ENCODE peak calls at places on chromosomes 13 and 19, in six cellular contexts. One of them, this sample, is unnamed.

GRCh38 chr19:39997595-39998216 is 846 bp downstream of the ZNF546 start:
- DNase-seq in hypothalamus: no peak
- DNase-seq in H1: no peak
- DNase-seq in upper lobe of right lung: no peak
- DNase-seq in psoas muscle: no peak
- DNase-seq in tibial nerve: no peak
- DNase-seq in this sample: no peak

GRCh38 chr13:61695147-61695546 is 279.5 kb upstream of the PCDH20 start:
- DNase-seq in H1: no peak
- DNase-seq in tibial nerve: no peak
- DNase-seq in upper lobe of right lung: no peak
- DNase-seq in hypothalamus: no peak
- DNase-seq in psoas muscle: no peak
- DNase-seq in this sample: no peak

GRCh38 chr19:2805261-2805900 is 14.3 kb upstream of the ZNF554 start:
- DNase-seq in tibial nerve: no peak
- DNase-seq in psoas muscle: no peak
- DNase-seq in H1: no peak
- DNase-seq in upper lobe of right lung: no peak
- DNase-seq in hypothalamus: no peak
- DNase-seq in this sample: no peak

GRCh38 chr19:19388568-19389555 is 16.6 kb upstream of the GATAD2A start:
- DNase-seq in upper lobe of right lung: no peak
- DNase-seq in hypothalamus: no peak
- DNase-seq in tibial nerve: no peak
- DNase-seq in psoas muscle: no peak
- DNase-seq in H1: no peak
- DNase-seq in this sample: peak; percentile 25

GRCh38 chr19:41746593-41747227 is 8.6 kb upstream of the CEACAM6 start:
- DNase-seq in upper lobe of right lung: no peak
- DNase-seq in psoas muscle: no peak
- DNase-seq in H1: no peak
- DNase-seq in tibial nerve: no peak
- DNase-seq in hypothalamus: no peak
- DNase-seq in this sample: no peak

GRCh38 chr19:3849092-3849491 is 19.7 kb downstream of the ZFR2 start:
- DNase-seq in upper lobe of right lung: no peak
- DNase-seq in psoas muscle: no peak
- DNase-seq in hypothalamus: no peak
- DNase-seq in tibial nerve: no peak
- DNase-seq in H1: no peak
- DNase-seq in this sample: no peak

GRCh38 chr19:44176590-44176989 is 11.7 kb downstream of the ZNF226 start:
- DNase-seq in psoas muscle: no peak
- DNase-seq in upper lobe of right lung: no peak
- DNase-seq in H1: no peak
- DNase-seq in tibial nerve: no peak
- DNase-seq in hypothalamus: no peak
- DNase-seq in this sample: no peak

GRCh38 chr13:25679154-25679553 is 307.4 kb downstream of the ATP8A2 start:
- DNase-seq in hypothalamus: no peak
- DNase-seq in upper lobe of right lung: no peak
- DNase-seq in H1: no peak
- DNase-seq in tibial nerve: no peak
- DNase-seq in psoas muscle: no peak
- DNase-seq in this sample: no peak

GRCh38 chr19:14318873-14319272 is 62.4 kb upstream of the ADGRE5 start:
- DNase-seq in tibial nerve: no peak
- DNase-seq in H1: no peak
- DNase-seq in psoas muscle: peak; percentile 51
- DNase-seq in hypothalamus: peak; percentile 2
- DNase-seq in upper lobe of right lung: no peak
- DNase-seq in this sample: no peak

GRCh38 chr19:3082331-3082730 is 11.8 kb upstream of the GNA11 start:
- DNase-seq in upper lobe of right lung: no peak
- DNase-seq in hypothalamus: no peak
- DNase-seq in H1: no peak
- DNase-seq in psoas muscle: no peak
- DNase-seq in tibial nerve: no peak
- DNase-seq in this sample: no peak

GRCh38 chr13:22801402-22802003 is 379.3 kb upstream of the SGCG start:
- DNase-seq in upper lobe of right lung: no peak
- DNase-seq in hypothalamus: no peak
- DNase-seq in psoas muscle: no peak
- DNase-seq in H1: no peak
- DNase-seq in tibial nerve: no peak
- DNase-seq in this sample: no peak

GRCh38 chr19:30160996-30161655 is 211.1 kb upstream of the ZNF536 start:
- DNase-seq in tibial nerve: no peak
- DNase-seq in H1: no peak
- DNase-seq in hypothalamus: no peak
- DNase-seq in psoas muscle: peak; percentile 24
- DNase-seq in upper lobe of right lung: no peak
- DNase-seq in this sample: no peak

GRCh38 chr19:18393836-18394235 is 3.6 kb downstream of the LRRC25 start:
- DNase-seq in upper lobe of right lung: no peak
- DNase-seq in tibial nerve: no peak
- DNase-seq in psoas muscle: no peak
- DNase-seq in H1: no peak
- DNase-seq in hypothalamus: no peak
- DNase-seq in this sample: peak; percentile 92

GRCh38 chr13:79966039-79966438 is 374.9 kb downstream of the SPRY2 start:
- DNase-seq in psoas muscle: no peak
- DNase-seq in hypothalamus: no peak
- DNase-seq in upper lobe of right lung: no peak
- DNase-seq in H1: no peak
- DNase-seq in tibial nerve: no peak
- DNase-seq in this sample: no peak

GRCh38 chr13:110774490-110774889 is 61.0 kb downstream of the ING1 start:
- DNase-seq in hypothalamus: no peak
- DNase-seq in H1: no peak
- DNase-seq in tibial nerve: no peak
- DNase-seq in upper lobe of right lung: no peak
- DNase-seq in psoas muscle: no peak
- DNase-seq in this sample: no peak

GRCh38 chr19:1000095-1000494 is at the start of gene GRIN3B:
- DNase-seq in hypothalamus: no peak
- DNase-seq in H1: no peak
- DNase-seq in upper lobe of right lung: peak; percentile 83
- DNase-seq in tibial nerve: no peak
- DNase-seq in psoas muscle: peak; percentile 76
- DNase-seq in this sample: peak; percentile 91

GRCh38 chr13:48782429-48782840 is 128.7 kb downstream of the CYSLTR2 start:
- DNase-seq in H1: no peak
- DNase-seq in tibial nerve: no peak
- DNase-seq in upper lobe of right lung: no peak
- DNase-seq in hypothalamus: no peak
- DNase-seq in psoas muscle: no peak
- DNase-seq in this sample: no peak

GRCh38 chr19:17686592-17687042 is 1.5 kb downstream of the UNC13A start:
- DNase-seq in H1: no peak
- DNase-seq in tibial nerve: no peak
- DNase-seq in psoas muscle: peak; percentile 57
- DNase-seq in hypothalamus: peak; percentile 14
- DNase-seq in upper lobe of right lung: no peak
- DNase-seq in this sample: no peak

GRCh38 chr19:12526542-12526941 is 24.7 kb downstream of the ZNF564 start:
- DNase-seq in hypothalamus: no peak
- DNase-seq in psoas muscle: no peak
- DNase-seq in upper lobe of right lung: no peak
- DNase-seq in H1: no peak
- DNase-seq in tibial nerve: no peak
- DNase-seq in this sample: no peak

GRCh38 chr19:55641376-55642152 is 762 bp downstream of the ZNF580 start:
- DNase-seq in psoas muscle: no peak
- DNase-seq in upper lobe of right lung: no peak
- DNase-seq in H1: no peak
- DNase-seq in tibial nerve: no peak
- DNase-seq in hypothalamus: no peak
- DNase-seq in this sample: no peak

GRCh38 chr19:49338691-49339363 is 3.6 kb downstream of the CD37 start:
- DNase-seq in tibial nerve: peak; percentile 29
- DNase-seq in upper lobe of right lung: peak; percentile 95
- DNase-seq in psoas muscle: peak; percentile 72
- DNase-seq in H1: peak; percentile 90
- DNase-seq in hypothalamus: peak; percentile 49
- DNase-seq in this sample: peak; percentile 84

GRCh38 chr19:49881672-49882394 is 4.3 kb downstream of the TBC1D17 start:
- DNase-seq in tibial nerve: no peak
- DNase-seq in psoas muscle: peak; percentile 52
- DNase-seq in H1: no peak
- DNase-seq in upper lobe of right lung: peak; percentile 61
- DNase-seq in hypothalamus: no peak
- DNase-seq in this sample: no peak

GRCh38 chr19:56348289-56348877 is 33.7 kb upstream of the ZSCAN5A start:
- DNase-seq in upper lobe of right lung: no peak
- DNase-seq in psoas muscle: no peak
- DNase-seq in tibial nerve: no peak
- DNase-seq in hypothalamus: no peak
- DNase-seq in H1: no peak
- DNase-seq in this sample: no peak

GRCh38 chr19:39237200-39238184 is 7.3 kb downstream of the IFNL3 start:
- DNase-seq in tibial nerve: no peak
- DNase-seq in hypothalamus: no peak
- DNase-seq in upper lobe of right lung: peak; percentile 93
- DNase-seq in H1: no peak
- DNase-seq in psoas muscle: no peak
- DNase-seq in this sample: peak; percentile 88

GRCh38 chr19:55443045-55443823 is at the start of gene SHISA7:
- DNase-seq in psoas muscle: no peak
- DNase-seq in upper lobe of right lung: no peak
- DNase-seq in tibial nerve: no peak
- DNase-seq in hypothalamus: no peak
- DNase-seq in H1: no peak
- DNase-seq in this sample: no peak